ENCODE peak calls at places on chromosomes 11 and 22, in four cellular contexts. Z, W, L and V are unnamed samples.

GRCh38 chr11:44217432-44217831 is 92.5 kb downstream of the ALX4 start:
- DNase-seq in Z (no peak), W (no peak), L (no peak), V (no peak)

GRCh38 chr22:36010913-36011312 is 17.7 kb downstream of the RBFOX2 start:
- DNase-seq in Z (peak), W (peak), L (peak), V (peak)

GRCh38 chr11:118661425-118662301 is 17.8 kb downstream of the TREH start:
- DNase-seq in Z (no peak), W (no peak), L (no peak), V (no peak)

GRCh38 chr11:46391186-46391577 is 394 bp downstream of the CHRM4 start:
- DNase-seq in Z (no peak), W (no peak), L (no peak), V (no peak)

GRCh38 chr22:36175892-36176291 is 15.3 kb upstream of the APOL3 start:
- DNase-seq in Z (no peak), W (peak), L (no peak), V (no peak)

GRCh38 chr22:50059185-50059880 is 1.2 kb upstream of the TTLL8 start:
- DNase-seq in Z (no peak), W (no peak), L (peak), V (no peak)

GRCh38 chr22:23750744-23751440 is at the start of gene ZNF70:
- DNase-seq in Z (no peak), W (peak), L (peak), V (peak)

GRCh38 chr11:109865558-109866186 is 227.5 kb upstream of the ZC3H12C start:
- DNase-seq in Z (no peak), W (peak), L (no peak), V (peak)

GRCh38 chr11:1336836-1337646 is 27.6 kb upstream of the TOLLIP start:
- DNase-seq in Z (no peak), W (no peak), L (no peak), V (no peak)

GRCh38 chr22:50718352-50718709 is 19.7 kb upstream of the ACR start:
- DNase-seq in Z (no peak), W (no peak), L (no peak), V (no peak)

GRCh38 chr11:97683733-97684132 is 1293.9 kb downstream of the JRKL start:
- DNase-seq in Z (no peak), W (peak), L (no peak), V (peak)

GRCh38 chr11:43905788-43906187 is 25.2 kb downstream of the ALKBH3 start:
- DNase-seq in Z (no peak), W (no peak), L (no peak), V (no peak)

GRCh38 chr11:69661413-69661715 is 13.8 kb downstream of the LTO1 start:
- DNase-seq in Z (no peak), W (no peak), L (no peak), V (no peak)

GRCh38 chr11:69663326-69663725 is 11.8 kb downstream of the LTO1 start:
- DNase-seq in Z (no peak), W (no peak), L (no peak), V (no peak)

GRCh38 chr11:69664103-69664775 is 10.9 kb downstream of the LTO1 start:
- DNase-seq in Z (no peak), W (no peak), L (no peak), V (no peak)

GRCh38 chr11:69662806-69663205 is 12.3 kb downstream of the LTO1 start:
- DNase-seq in Z (no peak), W (no peak), L (no peak), V (no peak)

GRCh38 chr11:69662021-69662698 is 13.0 kb downstream of the LTO1 start:
- DNase-seq in Z (no peak), W (no peak), L (no peak), V (no peak)
- TF ChIP-seq CTCF in Z (peak), W (peak), L (peak), V (peak)

GRCh38 chr11:4546876-4547275 is 1.9 kb downstream of the OR52M1 start:
- DNase-seq in Z (no peak), W (no peak), L (no peak), V (no peak)

GRCh38 chr11:4551346-4551979 is 6.5 kb downstream of the OR52M1 start:
- DNase-seq in Z (no peak), W (peak), L (no peak), V (peak)
- TF ChIP-seq CTCF in Z (peak), W (peak), L (peak), V (peak)

GRCh38 chr11:128021304-128022006 is 565.9 kb downstream of the ETS1 start:
- DNase-seq in Z (no peak), W (no peak), L (no peak), V (peak)
- TF ChIP-seq CTCF in Z (peak), W (peak), L (peak), V (peak)

GRCh38 chr11:12942157-12942556 is 67.0 kb upstream of the RASSF10 start:
- DNase-seq in Z (no peak), W (no peak), L (no peak), V (no peak)
- TF ChIP-seq CTCF in Z (no peak), W (no peak), L (no peak), V (no peak)

DNA sequence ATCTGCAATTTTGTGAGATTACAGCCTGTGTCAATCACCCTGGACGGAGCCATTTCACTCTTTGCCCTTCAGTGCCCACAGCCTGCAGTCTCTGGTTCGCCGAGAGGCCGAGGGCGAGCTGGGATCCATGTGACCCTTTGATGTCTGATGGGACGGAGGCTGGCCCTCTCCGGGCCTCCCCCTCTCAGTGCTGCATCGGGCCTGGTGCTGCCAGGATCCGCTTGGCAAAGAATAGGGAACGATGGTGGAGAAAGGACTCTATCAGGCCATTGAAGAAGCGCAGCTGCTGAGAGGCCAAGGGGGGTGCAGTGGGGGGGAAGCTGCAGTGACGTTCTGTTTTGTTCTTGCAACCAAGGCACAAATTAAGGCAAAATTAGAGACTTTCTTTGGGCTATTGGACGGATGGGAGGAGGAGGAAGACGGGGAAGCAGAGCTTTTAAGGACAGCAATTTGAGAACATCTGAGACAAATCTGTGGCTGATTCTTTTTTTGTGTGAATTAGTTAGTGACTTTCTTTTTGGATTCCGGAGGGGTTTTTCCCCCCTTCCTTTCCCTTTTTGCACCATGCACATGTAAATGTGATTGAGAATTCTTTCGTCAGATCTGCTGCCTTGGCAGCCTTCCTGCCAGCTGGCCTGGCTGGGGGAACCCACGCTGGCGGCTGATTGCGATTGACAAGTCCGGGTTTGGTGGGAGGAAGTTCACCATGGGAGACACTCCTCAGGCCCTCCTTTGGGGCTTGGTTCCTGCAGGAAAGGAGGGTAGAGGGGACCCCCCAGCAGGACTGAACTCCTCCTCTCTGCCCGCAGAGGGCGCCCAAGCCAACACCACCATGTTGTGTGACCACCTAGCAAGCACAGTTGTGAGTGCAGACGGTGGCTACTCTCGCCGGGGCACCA is 214.5 kb downstream of the NTM start:
- DNase-seq in Z (no peak), W (no peak), L (no peak), V (no peak)
- TF ChIP-seq CTCF in Z (peak), W (peak), L (no peak), V (no peak)